ENCODE peak calls at places on chromosomes 13 and 19, in eight cellular contexts. One of them, this sample, is unnamed.

GRCh38 chr13:98142427-98143156 is at the start of gene FARP1:
- DNase-seq in activated CD4-positive, alpha-beta T cell treated with anti-CD3 and anti-CD28 coated beads, Interleukin-2, amount 10 ng/mL, durations not matched to agents 7 days and 5 days: peak
- DNase-seq in AG08395: peak
- DNase-seq in non-pigmented ciliary epithelial cell: no peak
- DNase-seq in cardiac muscle cell: peak
- DNase-seq in epithelial cell of esophagus: peak
- DNase-seq in ureter: peak
- DNase-seq in retina: peak
- DNase-seq in this sample: peak

GRCh38 chr13:42056146-42056545 is 7.7 kb downstream of the DGKH start:
- DNase-seq in cardiac muscle cell: no peak
- DNase-seq in ureter: no peak
- DNase-seq in non-pigmented ciliary epithelial cell: no peak
- DNase-seq in AG08395: no peak
- DNase-seq in activated CD4-positive, alpha-beta T cell treated with anti-CD3 and anti-CD28 coated beads, Interleukin-2, amount 10 ng/mL, durations not matched to agents 7 days and 5 days: no peak
- DNase-seq in retina: no peak
- DNase-seq in epithelial cell of esophagus: no peak
- DNase-seq in this sample: no peak

GRCh38 chr13:44470623-44471562 is 97.3 kb downstream of the SERP2 start:
- DNase-seq in AG08395: no peak
- DNase-seq in non-pigmented ciliary epithelial cell: no peak
- DNase-seq in retina: no peak
- DNase-seq in epithelial cell of esophagus: peak
- DNase-seq in cardiac muscle cell: peak
- DNase-seq in activated CD4-positive, alpha-beta T cell treated with anti-CD3 and anti-CD28 coated beads, Interleukin-2, amount 10 ng/mL, durations not matched to agents 7 days and 5 days: no peak
- DNase-seq in ureter: no peak
- DNase-seq in this sample: no peak

GRCh38 chr13:51590966-51591627 is 6.8 kb downstream of the WDFY2 start:
- DNase-seq in non-pigmented ciliary epithelial cell: no peak
- DNase-seq in epithelial cell of esophagus: peak
- DNase-seq in retina: no peak
- DNase-seq in activated CD4-positive, alpha-beta T cell treated with anti-CD3 and anti-CD28 coated beads, Interleukin-2, amount 10 ng/mL, durations not matched to agents 7 days and 5 days: no peak
- DNase-seq in AG08395: peak
- DNase-seq in cardiac muscle cell: peak
- DNase-seq in ureter: no peak
- DNase-seq in this sample: no peak

GRCh38 chr13:100491164-100491847 is 97.3 kb downstream of the GGACT start:
- DNase-seq in retina: no peak
- DNase-seq in non-pigmented ciliary epithelial cell: no peak
- DNase-seq in activated CD4-positive, alpha-beta T cell treated with anti-CD3 and anti-CD28 coated beads, Interleukin-2, amount 10 ng/mL, durations not matched to agents 7 days and 5 days: no peak
- DNase-seq in ureter: no peak
- DNase-seq in cardiac muscle cell: peak
- DNase-seq in epithelial cell of esophagus: no peak
- DNase-seq in AG08395: peak
- DNase-seq in this sample: no peak

GRCh38 chr13:110921695-110922094 is 6.8 kb upstream of the ANKRD10 start:
- DNase-seq in non-pigmented ciliary epithelial cell: no peak
- DNase-seq in cardiac muscle cell: no peak
- DNase-seq in ureter: no peak
- DNase-seq in epithelial cell of esophagus: no peak
- DNase-seq in retina: no peak
- DNase-seq in AG08395: no peak
- DNase-seq in activated CD4-positive, alpha-beta T cell treated with anti-CD3 and anti-CD28 coated beads, Interleukin-2, amount 10 ng/mL, durations not matched to agents 7 days and 5 days: no peak
- DNase-seq in this sample: no peak

GRCh38 chr19:5968431-5969373 is 9.2 kb downstream of the RANBP3 start:
- DNase-seq in activated CD4-positive, alpha-beta T cell treated with anti-CD3 and anti-CD28 coated beads, Interleukin-2, amount 10 ng/mL, durations not matched to agents 7 days and 5 days: no peak
- DNase-seq in non-pigmented ciliary epithelial cell: no peak
- DNase-seq in retina: no peak
- DNase-seq in ureter: no peak
- DNase-seq in AG08395: no peak
- DNase-seq in cardiac muscle cell: no peak
- DNase-seq in epithelial cell of esophagus: peak
- DNase-seq in this sample: no peak

GRCh38 chr19:21571316-21571715 is 65.9 kb downstream of the ZNF429 start:
- DNase-seq in ureter: no peak
- DNase-seq in non-pigmented ciliary epithelial cell: no peak
- DNase-seq in epithelial cell of esophagus: no peak
- DNase-seq in AG08395: no peak
- DNase-seq in cardiac muscle cell: no peak
- DNase-seq in retina: no peak
- DNase-seq in activated CD4-positive, alpha-beta T cell treated with anti-CD3 and anti-CD28 coated beads, Interleukin-2, amount 10 ng/mL, durations not matched to agents 7 days and 5 days: no peak
- DNase-seq in this sample: no peak

GRCh38 chr19:54169149-54169731 is 3.7 kb downstream of the TMC4 start:
- DNase-seq in activated CD4-positive, alpha-beta T cell treated with anti-CD3 and anti-CD28 coated beads, Interleukin-2, amount 10 ng/mL, durations not matched to agents 7 days and 5 days: no peak
- DNase-seq in retina: no peak
- DNase-seq in non-pigmented ciliary epithelial cell: no peak
- DNase-seq in ureter: no peak
- DNase-seq in epithelial cell of esophagus: no peak
- DNase-seq in AG08395: no peak
- DNase-seq in cardiac muscle cell: no peak
- DNase-seq in this sample: no peak

GRCh38 chr13:49791214-49791752 is 1.2 kb downstream of the KPNA3 start:
- DNase-seq in non-pigmented ciliary epithelial cell: no peak
- DNase-seq in epithelial cell of esophagus: peak
- DNase-seq in cardiac muscle cell: peak
- DNase-seq in ureter: no peak
- DNase-seq in retina: no peak
- DNase-seq in AG08395: no peak
- DNase-seq in activated CD4-positive, alpha-beta T cell treated with anti-CD3 and anti-CD28 coated beads, Interleukin-2, amount 10 ng/mL, durations not matched to agents 7 days and 5 days: peak
- DNase-seq in this sample: no peak

GRCh38 chr19:7874080-7874856 is at the start of gene PRR36:
- DNase-seq in retina: peak
- DNase-seq in epithelial cell of esophagus: peak
- DNase-seq in non-pigmented ciliary epithelial cell: no peak
- DNase-seq in cardiac muscle cell: no peak
- DNase-seq in activated CD4-positive, alpha-beta T cell treated with anti-CD3 and anti-CD28 coated beads, Interleukin-2, amount 10 ng/mL, durations not matched to agents 7 days and 5 days: no peak
- DNase-seq in AG08395: peak
- DNase-seq in ureter: no peak
- DNase-seq in this sample: no peak

GRCh38 chr19:11324079-11324661 is 15.3 kb downstream of the RAB3D start:
- DNase-seq in cardiac muscle cell: peak
- DNase-seq in non-pigmented ciliary epithelial cell: peak
- DNase-seq in ureter: peak
- DNase-seq in epithelial cell of esophagus: peak
- DNase-seq in retina: no peak
- DNase-seq in activated CD4-positive, alpha-beta T cell treated with anti-CD3 and anti-CD28 coated beads, Interleukin-2, amount 10 ng/mL, durations not matched to agents 7 days and 5 days: peak
- DNase-seq in AG08395: peak
- DNase-seq in this sample: no peak

GRCh38 chr13:113209336-113209879 is at the start of gene CUL4A:
- DNase-seq in non-pigmented ciliary epithelial cell: no peak
- DNase-seq in cardiac muscle cell: peak
- DNase-seq in AG08395: peak
- DNase-seq in retina: no peak
- DNase-seq in epithelial cell of esophagus: peak
- DNase-seq in activated CD4-positive, alpha-beta T cell treated with anti-CD3 and anti-CD28 coated beads, Interleukin-2, amount 10 ng/mL, durations not matched to agents 7 days and 5 days: peak
- DNase-seq in ureter: peak
- DNase-seq in this sample: no peak

GRCh38 chr13:29847501-29847983 is 2.9 kb downstream of the UBL3 start:
- DNase-seq in retina: peak
- DNase-seq in cardiac muscle cell: peak
- DNase-seq in AG08395: peak
- DNase-seq in epithelial cell of esophagus: peak
- DNase-seq in non-pigmented ciliary epithelial cell: no peak
- DNase-seq in activated CD4-positive, alpha-beta T cell treated with anti-CD3 and anti-CD28 coated beads, Interleukin-2, amount 10 ng/mL, durations not matched to agents 7 days and 5 days: peak
- DNase-seq in ureter: no peak
- DNase-seq in this sample: no peak

GRCh38 chr13:45511310-45512147 is 46.8 kb downstream of the COG3 start:
- DNase-seq in ureter: no peak
- DNase-seq in retina: peak
- DNase-seq in epithelial cell of esophagus: peak
- DNase-seq in non-pigmented ciliary epithelial cell: no peak
- DNase-seq in AG08395: peak
- DNase-seq in cardiac muscle cell: peak
- DNase-seq in activated CD4-positive, alpha-beta T cell treated with anti-CD3 and anti-CD28 coated beads, Interleukin-2, amount 10 ng/mL, durations not matched to agents 7 days and 5 days: peak
- DNase-seq in this sample: no peak

GRCh38 chr19:48714759-48715261 is 4.7 kb downstream of the MAMSTR start:
- DNase-seq in activated CD4-positive, alpha-beta T cell treated with anti-CD3 and anti-CD28 coated beads, Interleukin-2, amount 10 ng/mL, durations not matched to agents 7 days and 5 days: no peak
- DNase-seq in non-pigmented ciliary epithelial cell: no peak
- DNase-seq in AG08395: no peak
- DNase-seq in retina: no peak
- DNase-seq in ureter: no peak
- DNase-seq in cardiac muscle cell: no peak
- DNase-seq in epithelial cell of esophagus: no peak
- DNase-seq in this sample: no peak

GRCh38 chr13:94362411-94362909 is 117.0 kb downstream of the DCT start:
- DNase-seq in cardiac muscle cell: peak
- DNase-seq in ureter: peak
- DNase-seq in epithelial cell of esophagus: peak
- DNase-seq in activated CD4-positive, alpha-beta T cell treated with anti-CD3 and anti-CD28 coated beads, Interleukin-2, amount 10 ng/mL, durations not matched to agents 7 days and 5 days: peak
- DNase-seq in AG08395: peak
- DNase-seq in retina: peak
- DNase-seq in non-pigmented ciliary epithelial cell: peak
- DNase-seq in this sample: no peak

GRCh38 chr13:78129850-78130249 is 211.2 kb upstream of the EDNRB start:
- DNase-seq in non-pigmented ciliary epithelial cell: no peak
- DNase-seq in cardiac muscle cell: no peak
- DNase-seq in epithelial cell of esophagus: no peak
- DNase-seq in AG08395: no peak
- DNase-seq in retina: no peak
- DNase-seq in activated CD4-positive, alpha-beta T cell treated with anti-CD3 and anti-CD28 coated beads, Interleukin-2, amount 10 ng/mL, durations not matched to agents 7 days and 5 days: no peak
- DNase-seq in ureter: no peak
- DNase-seq in this sample: no peak

GRCh38 chr13:37640499-37640898 is 41.9 kb upstream of the POSTN start:
- DNase-seq in AG08395: peak
- DNase-seq in activated CD4-positive, alpha-beta T cell treated with anti-CD3 and anti-CD28 coated beads, Interleukin-2, amount 10 ng/mL, durations not matched to agents 7 days and 5 days: no peak
- DNase-seq in non-pigmented ciliary epithelial cell: no peak
- DNase-seq in cardiac muscle cell: peak
- DNase-seq in ureter: no peak
- DNase-seq in epithelial cell of esophagus: peak
- DNase-seq in retina: no peak
- DNase-seq in this sample: no peak

GRCh38 chr19:40581531-40581930 is 4.9 kb downstream of the SHKBP1 start:
- DNase-seq in AG08395: no peak
- DNase-seq in cardiac muscle cell: no peak
- DNase-seq in epithelial cell of esophagus: no peak
- DNase-seq in non-pigmented ciliary epithelial cell: no peak
- DNase-seq in ureter: no peak
- DNase-seq in retina: no peak
- DNase-seq in activated CD4-positive, alpha-beta T cell treated with anti-CD3 and anti-CD28 coated beads, Interleukin-2, amount 10 ng/mL, durations not matched to agents 7 days and 5 days: no peak
- DNase-seq in this sample: no peak

GRCh38 chr13:97753942-97754670 is 199.4 kb upstream of the IPO5 start:
- DNase-seq in activated CD4-positive, alpha-beta T cell treated with anti-CD3 and anti-CD28 coated beads, Interleukin-2, amount 10 ng/mL, durations not matched to agents 7 days and 5 days: no peak
- DNase-seq in AG08395: no peak
- DNase-seq in ureter: no peak
- DNase-seq in cardiac muscle cell: no peak
- DNase-seq in epithelial cell of esophagus: no peak
- DNase-seq in retina: no peak
- DNase-seq in non-pigmented ciliary epithelial cell: no peak
- DNase-seq in this sample: no peak

GRCh38 chr19:47780215-47780551 is 1.7 kb downstream of the SELENOW start:
- DNase-seq in activated CD4-positive, alpha-beta T cell treated with anti-CD3 and anti-CD28 coated beads, Interleukin-2, amount 10 ng/mL, durations not matched to agents 7 days and 5 days: no peak
- DNase-seq in non-pigmented ciliary epithelial cell: no peak
- DNase-seq in epithelial cell of esophagus: no peak
- DNase-seq in AG08395: no peak
- DNase-seq in cardiac muscle cell: no peak
- DNase-seq in retina: no peak
- DNase-seq in ureter: no peak
- DNase-seq in this sample: no peak

GRCh38 chr13:78786399-78786879 is 127.5 kb upstream of the OBI1 start:
- DNase-seq in ureter: no peak
- DNase-seq in retina: no peak
- DNase-seq in cardiac muscle cell: no peak
- DNase-seq in epithelial cell of esophagus: no peak
- DNase-seq in activated CD4-positive, alpha-beta T cell treated with anti-CD3 and anti-CD28 coated beads, Interleukin-2, amount 10 ng/mL, durations not matched to agents 7 days and 5 days: no peak
- DNase-seq in non-pigmented ciliary epithelial cell: no peak
- DNase-seq in AG08395: no peak
- DNase-seq in this sample: no peak

GRCh38 chr13:113548778-113549621 is 35.6 kb upstream of the TFDP1 start:
- DNase-seq in non-pigmented ciliary epithelial cell: no peak
- DNase-seq in AG08395: no peak
- DNase-seq in retina: peak
- DNase-seq in ureter: peak
- DNase-seq in cardiac muscle cell: no peak
- DNase-seq in activated CD4-positive, alpha-beta T cell treated with anti-CD3 and anti-CD28 coated beads, Interleukin-2, amount 10 ng/mL, durations not matched to agents 7 days and 5 days: no peak
- DNase-seq in epithelial cell of esophagus: no peak
- DNase-seq in this sample: peak

This sample was measured in chondrocyte.